ENCODE peak calls at places on chromosome 21, in eight cellular contexts. R, T, K, D, S, C, Y and O are unnamed samples.
A peak's percentile ranks its signal among the peaks of the same experiment; 100 is the strongest.

GRCh38 chr21:26027696-26028095 is 142.9 kb downstream of the APP start:
- DNase-seq in T (no peak), Y (no peak), K (no peak), R (no peak), S (no peak), C (no peak), D (no peak), O (no peak)

GRCh38 chr21:42113926-42114409 is 42.9 kb downstream of the UMODL1 start:
- DNase-seq in S (no peak), Y (no peak), R (peak; percentile 60), K (peak; percentile 81), C (peak; percentile 59), T (no peak), D (peak; percentile 32), O (no peak)

GRCh38 chr21:27104749-27105439 is 138.0 kb upstream of the ADAMTS5 start:
- DNase-seq in T (no peak), K (no peak), C (peak; percentile 45), Y (no peak), D (no peak), S (no peak), R (no peak), O (no peak)

GRCh38 chr21:15309721-15310120 is 244.9 kb upstream of the NRIP1 start:
- DNase-seq in S (no peak), K (peak; percentile 37), T (no peak), R (no peak), D (no peak), C (peak; percentile 16), Y (no peak), O (no peak)

GRCh38 chr21:41511858-41512257 is 3.9 kb upstream of the TMPRSS2 start:
- DNase-seq in R (no peak), Y (no peak), C (no peak), D (no peak), K (no peak), S (no peak), T (no peak), O (no peak)

GRCh38 chr21:42514883-42515228 is 1.2 kb downstream of the SLC37A1 start:
- DNase-seq in R (no peak), K (no peak), C (no peak), Y (no peak), T (no peak), D (no peak), S (no peak), O (no peak)

GRCh38 chr21:41681336-41681801 is 85.5 kb downstream of the RIPK4 start:
- DNase-seq in Y (no peak), C (no peak), K (peak; percentile 50), R (peak; percentile 68), T (no peak), S (no peak), D (no peak), O (no peak)

GRCh38 chr21:15839026-15839425 is 109.2 kb downstream of the USP25 start:
- DNase-seq in T (no peak), D (no peak), S (no peak), Y (no peak), C (no peak), R (no peak), K (no peak), O (no peak)

GRCh38 chr21:16829532-16829931 is 683.3 kb upstream of the CXADR start:
- DNase-seq in C (no peak), Y (no peak), K (no peak), T (no peak), D (no peak), S (no peak), R (no peak), O (no peak)

GRCh38 chr21:37829043-37829442 is 87.2 kb downstream of the KCNJ6 start:
- DNase-seq in K (no peak), R (no peak), Y (no peak), S (no peak), T (no peak), C (no peak), D (no peak), O (no peak)

GRCh38 chr21:43343992-43344886 is 82.7 kb downstream of the SIK1 start:
- DNase-seq in S (no peak), C (no peak), T (peak; percentile 87), R (no peak), K (no peak), D (no peak), Y (no peak), O (no peak)

GRCh38 chr21:34801519-34802132 is 132.8 kb downstream of the CLIC6 start:
- DNase-seq in S (no peak), C (no peak), T (no peak), R (no peak), Y (peak; percentile 9), D (no peak), K (no peak), O (no peak)

GRCh38 chr21:36055551-36055950 is 4.8 kb downstream of the SETD4 start:
- DNase-seq in Y (no peak), T (no peak), C (no peak), R (no peak), S (no peak), K (no peak), D (no peak), O (no peak)

DNA sequence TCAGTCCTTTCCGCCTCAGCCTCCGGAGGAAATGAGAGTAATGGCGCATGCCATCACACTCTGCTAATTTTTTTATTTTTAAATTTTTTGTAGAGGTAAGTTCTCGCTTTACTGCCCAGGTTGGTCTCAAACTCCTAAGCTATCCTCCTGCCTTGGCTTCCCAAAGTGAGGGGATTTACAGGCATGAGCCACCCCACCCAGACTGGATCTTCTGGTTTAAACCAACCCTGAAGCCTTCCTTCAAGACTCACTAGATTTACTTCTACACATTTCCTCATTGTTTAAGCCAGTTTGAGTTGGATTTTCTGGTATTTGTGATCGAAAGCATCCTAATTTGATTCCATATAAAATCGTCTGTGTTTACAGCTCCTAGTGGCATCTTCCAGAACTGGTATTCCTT is 23.1 kb upstream of the SCAF4 start:
- DNase-seq in T (no peak), D (no peak), Y (no peak), S (no peak), K (no peak), R (no peak), C (no peak), O (no peak)
- TF ChIP-seq CTCF in T (no peak), D (no peak), Y (no peak), S (no peak), K (no peak), R (no peak), C (no peak), O (peak; percentile 43)

GRCh38 chr21:38912789-38913119 is 107.0 kb downstream of the ETS2 start:
- DNase-seq in S (no peak), Y (no peak), K (no peak), D (no peak), T (no peak), R (no peak), C (no peak), O (no peak)
- TF ChIP-seq CTCF in S (no peak), Y (no peak), K (no peak), D (no peak), T (no peak), R (no peak), C (no peak), O (no peak)

DNA sequence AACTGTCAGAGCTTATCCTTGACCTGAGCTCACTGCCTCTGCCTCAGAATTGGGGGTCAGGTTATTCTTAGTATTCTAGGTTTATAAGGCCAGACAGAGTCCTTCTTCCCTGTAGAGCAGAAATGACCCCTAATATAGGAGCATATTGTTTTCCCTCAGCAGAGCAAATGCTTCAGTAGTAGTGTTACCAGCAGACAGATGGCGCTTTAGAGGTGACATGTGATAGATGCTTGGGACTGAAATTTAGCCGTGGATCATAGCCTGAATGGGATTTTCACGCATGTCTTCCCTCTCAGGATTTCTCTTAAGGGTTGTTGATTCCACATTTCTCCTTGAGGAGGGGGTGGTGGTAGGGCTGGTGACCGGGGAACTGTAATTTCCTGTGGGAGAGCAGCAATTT is 24.5 kb downstream of the ADARB1 start:
- DNase-seq in S (no peak), T (no peak), K (no peak), R (no peak), Y (no peak), D (no peak), C (no peak), O (no peak)
- TF ChIP-seq CTCF in S (no peak), T (peak; percentile 25), K (no peak), R (peak; percentile 50), Y (peak; percentile 11), D (no peak), C (peak; percentile 46), O (peak; percentile 49)

GRCh38 chr21:44509539-44509938 is 30.5 kb downstream of the KRTAP10-1 start:
- DNase-seq in K (peak; percentile 28), S (no peak), D (peak; percentile 63), Y (no peak), T (peak; percentile 88), R (no peak), C (peak; percentile 7), O (no peak)
- TF ChIP-seq CTCF in K (no peak), S (no peak), D (no peak), Y (no peak), T (peak; percentile 35), R (no peak), C (peak; percentile 26), O (no peak)